ENCODE peak calls at places on chromosomes 13 and 19, in six cellular contexts. U, K, J, W, L and O are unnamed samples.

GRCh38 chr19:28634031-28634328 is 579.0 kb downstream of the UQCRFS1 start:
- DNase-seq in U (no peak), K (no peak), J (no peak), W (no peak), L (no peak), O (no peak)

GRCh38 chr19:14073925-14074838 is 1.6 kb downstream of the MISP3 start:
- DNase-seq in U (no peak), K (peak; percentile 44), J (no peak), W (peak; percentile 66), L (peak; percentile 91), O (no peak)

GRCh38 chr13:76421011-76421410 is 465.2 kb downstream of the KCTD12 start:
- DNase-seq in U (no peak), K (no peak), J (no peak), W (no peak), L (no peak), O (no peak)

GRCh38 chr13:99968521-99969367 is 2.8 kb downstream of the ZIC5 start:
- DNase-seq in U (no peak), K (peak; percentile 14), J (no peak), W (no peak), L (no peak), O (no peak)

GRCh38 chr13:64274481-64275217 is 2859.0 kb upstream of the PCDH20 start:
- DNase-seq in U (no peak), K (no peak), J (no peak), W (no peak), L (no peak), O (no peak)

GRCh38 chr19:48480476-48481190 is 11.5 kb downstream of the CYTH2 start:
- DNase-seq in U (no peak), K (peak; percentile 65), J (no peak), W (no peak), L (peak; percentile 92), O (no peak)

GRCh38 chr13:35953537-35954206 is 177.5 kb downstream of the DCLK1 start:
- DNase-seq in U (peak; percentile 37), K (peak; percentile 69), J (peak; percentile 7), W (peak; percentile 38), L (peak; percentile 94), O (peak; percentile 56)

GRCh38 chr19:5096536-5096935 is 127.6 kb downstream of the KDM4B start:
- DNase-seq in U (no peak), K (no peak), J (no peak), W (no peak), L (no peak), O (no peak)

GRCh38 chr19:11551603-11552235 is 7.3 kb downstream of the ELOF1 start:
- DNase-seq in U (no peak), K (peak; percentile 60), J (no peak), W (no peak), L (no peak), O (no peak)
- TF ChIP-seq CTCF in U (no peak), K (peak; percentile 34), J (peak; percentile 22), W (no peak), L (no peak), O (no peak)

GRCh38 chr19:46195104-46195503 is 34.4 kb upstream of the IGFL1 start:
- DNase-seq in U (no peak), K (no peak), J (no peak), W (no peak), L (no peak), O (no peak)

GRCh38 chr19:46193678-46194077 is 35.9 kb upstream of the IGFL1 start:
- DNase-seq in U (no peak), K (no peak), J (no peak), W (no peak), L (no peak), O (no peak)

GRCh38 chr19:46191972-46192371 is 37.6 kb upstream of the IGFL1 start:
- DNase-seq in U (no peak), K (no peak), J (no peak), W (no peak), L (no peak), O (no peak)

GRCh38 chr19:46191356-46191755 is 38.2 kb upstream of the IGFL1 start:
- DNase-seq in U (no peak), K (no peak), J (no peak), W (no peak), L (no peak), O (no peak)

DNA sequence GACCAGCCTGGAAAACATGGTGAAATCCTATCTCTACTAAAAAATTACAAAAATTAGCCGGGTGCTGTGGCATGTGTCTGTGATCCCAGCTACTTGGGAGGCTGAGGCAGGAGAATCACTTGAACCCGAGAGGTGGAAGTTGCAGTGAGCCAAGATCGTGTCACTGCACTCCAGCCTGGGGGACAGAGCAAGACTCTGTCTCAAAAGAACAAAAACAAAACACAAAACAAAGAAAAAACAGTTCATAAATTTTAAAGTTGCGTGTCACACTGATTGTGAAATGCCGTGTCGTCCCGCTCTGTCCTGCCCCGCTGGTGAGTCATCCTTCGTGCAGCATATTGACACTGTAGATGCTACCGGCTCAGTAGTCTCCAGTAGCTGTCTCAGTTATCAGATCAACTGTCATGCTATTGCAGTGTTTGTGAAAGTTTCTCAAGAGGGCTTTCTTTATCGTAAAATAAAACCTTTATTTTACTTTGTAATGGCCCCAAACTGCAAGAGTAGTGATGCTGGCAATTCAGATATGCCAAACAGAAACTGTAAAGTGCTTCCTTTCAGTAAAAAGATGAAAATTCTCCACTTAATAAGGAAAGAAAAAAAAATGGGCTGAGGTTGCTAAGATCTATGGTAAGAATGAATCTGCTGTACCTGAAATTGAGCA is 36.4 kb upstream of the IGFL1 start:
- DNase-seq in U (no peak), K (no peak), J (peak; percentile 91), W (no peak), L (peak; percentile 93), O (peak; percentile 91)
- TF ChIP-seq POLR2A in U (no peak), K (no peak), J (no peak), W (no peak), L (no peak), O (peak; percentile 68)

GRCh38 chr19:3801412-3802096 is 15.4 kb upstream of the MATK start:
- DNase-seq in U (no peak), K (peak; percentile 28), J (no peak), W (peak; percentile 44), L (peak; percentile 90), O (peak; percentile 19)
- TF ChIP-seq CTCF in U (no peak), K (no peak), J (no peak), W (no peak), L (no peak), O (no peak)

GRCh38 chr19:1275976-1276619 is 768 bp downstream of the FAM174C start:
- DNase-seq in U (no peak), K (no peak), J (no peak), W (no peak), L (peak; percentile 94), O (peak; percentile 50)

GRCh38 chr19:1274081-1274851 is 1.1 kb upstream of the FAM174C start:
- DNase-seq in U (no peak), K (peak; percentile 62), J (no peak), W (no peak), L (no peak), O (peak; percentile 74)

GRCh38 chr19:1276620-1277007 is 1.3 kb downstream of the FAM174C start:
- DNase-seq in U (no peak), K (peak; percentile 52), J (no peak), W (no peak), L (no peak), O (no peak)

GRCh38 chr19:1274852-1275259 is 474 bp upstream of the FAM174C start:
- DNase-seq in U (no peak), K (no peak), J (no peak), W (no peak), L (no peak), O (no peak)

GRCh38 chr19:1275260-1275975 is at the start of gene FAM174C:
- DNase-seq in U (peak; percentile 96), K (peak; percentile 93), J (peak; percentile 81), W (peak; percentile 96), L (peak; percentile 99), O (peak; percentile 95)
- TF ChIP-seq POLR2A in U (peak; percentile 62), K (peak; percentile 59), J (peak; percentile 85), W (no peak), L (no peak), O (peak; percentile 70)

GRCh38 chr13:51257187-51257586 is 35.0 kb downstream of the FAM124A start:
- DNase-seq in U (no peak), K (no peak), J (no peak), W (no peak), L (no peak), O (no peak)
- TF ChIP-seq CTCF in U (no peak), K (no peak), J (no peak), W (no peak), L (no peak), O (no peak)